ENCODE peak calls at places on chromosomes 3 and 15, in ten cellular contexts. R is brain microvascular endothelial cell; I is lower leg skin; Y is cardiac muscle cell; J is foreskin fibroblast; Z is CD8-positive, alpha-beta memory T cell; X is gastrocnemius medialis; V is HCT116; T is psoas muscle; C is fibroblast of the aortic adventitia. S is an unnamed sample.

GRCh38 chr15:99102332-99103235 is 2.3 kb upstream of the SYNM start:
- DNase-seq in R (no peak), I (peak; percentile 53), Y (no peak), J (no peak), Z (no peak), X (no peak), V (no peak), T (no peak), C (no peak), S (no peak)

GRCh38 chr15:39413558-39413957 is 167.3 kb upstream of the THBS1 start:
- DNase-seq in R (no peak), I (no peak), Y (no peak), J (peak; percentile 82), Z (no peak), X (no peak), V (no peak), T (no peak), C (no peak), S (no peak)

GRCh38 chr15:38012894-38013293 is 78.5 kb downstream of the TMCO5A start:
- DNase-seq in R (no peak), I (no peak), Y (no peak), J (no peak), Z (no peak), X (no peak), V (no peak), T (no peak), C (no peak), S (no peak)

GRCh38 chr3:124429129-124429815 is 301.0 kb upstream of the UMPS start:
- DNase-seq in R (peak; percentile 12), I (no peak), Y (peak; percentile 7), J (peak; percentile 57), Z (no peak), X (no peak), V (peak; percentile 8), T (no peak), C (peak; percentile 2), S (no peak)

GRCh38 chr3:157467165-157467564 is 30.5 kb downstream of the PTX3 start:
- DNase-seq in R (no peak), I (no peak), Y (peak; percentile 31), J (peak; percentile 57), Z (no peak), X (no peak), V (no peak), T (no peak), C (peak; percentile 73), S (no peak)

GRCh38 chr3:190747566-190747965 is 114.9 kb downstream of the GMNC start:
- DNase-seq in R (no peak), I (no peak), Y (peak; percentile 44), J (no peak), Z (no peak), X (no peak), V (no peak), T (no peak), C (peak; percentile 62), S (peak; percentile 6)

GRCh38 chr3:185959609-185960517 is 22.0 kb upstream of the TRA2B start:
- DNase-seq in R (peak; percentile 69), I (peak; percentile 32), Y (peak; percentile 75), J (peak; percentile 85), Z (no peak), X (peak; percentile 57), V (no peak), T (no peak), C (peak; percentile 89), S (peak; percentile 76)

GRCh38 chr3:146187334-146187950 is 26.5 kb upstream of the PLOD2 start:
- DNase-seq in R (peak; percentile 40), I (no peak), Y (peak; percentile 53), J (peak; percentile 68), Z (no peak), X (no peak), V (peak; percentile 29), T (no peak), C (peak; percentile 67), S (no peak)

DNA sequence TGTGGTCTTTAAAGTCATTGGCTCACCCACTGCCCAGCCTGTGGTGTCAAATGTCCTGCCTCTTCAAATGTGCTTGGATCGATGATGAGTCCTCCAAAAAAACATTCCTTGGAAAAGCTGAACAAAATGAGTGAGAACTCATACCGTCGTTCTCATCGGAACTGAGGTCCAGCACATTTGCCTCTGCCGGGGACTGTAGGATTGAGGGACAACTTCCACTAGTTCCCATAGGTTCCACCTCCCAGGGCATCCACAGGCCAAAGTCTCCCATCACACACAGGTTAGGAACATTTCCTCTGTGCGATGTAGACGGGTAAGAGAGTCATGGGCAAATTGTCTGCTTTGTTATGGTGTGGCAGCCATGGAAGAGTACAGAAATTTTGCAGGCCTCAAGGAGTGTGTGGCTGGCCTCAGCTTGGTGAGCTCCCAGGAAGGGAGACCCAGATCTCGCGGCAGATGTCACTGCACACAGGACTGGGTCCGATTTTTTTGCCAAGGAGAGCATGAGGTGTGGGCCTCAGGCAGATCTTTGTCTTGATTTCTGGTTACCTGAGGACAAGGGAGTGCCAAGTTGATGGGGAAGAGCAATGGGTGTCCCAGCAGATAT is 115.7 kb downstream of the SNRPN start:
- DNase-seq in R (no peak), I (no peak), Y (no peak), J (no peak), Z (no peak), X (no peak), V (no peak), T (no peak), C (no peak), S (no peak)
- H3K4me3 ChIP-seq in R (no peak overlapping the region), I (no peak overlapping the region), Y (no peak overlapping the region), J (no peak overlapping the region), Z (peak overlapping the region; percentile 26), X (no peak overlapping the region), V (no peak overlapping the region), T (no peak overlapping the region), C (no peak overlapping the region), S (no peak overlapping the region)

DNA sequence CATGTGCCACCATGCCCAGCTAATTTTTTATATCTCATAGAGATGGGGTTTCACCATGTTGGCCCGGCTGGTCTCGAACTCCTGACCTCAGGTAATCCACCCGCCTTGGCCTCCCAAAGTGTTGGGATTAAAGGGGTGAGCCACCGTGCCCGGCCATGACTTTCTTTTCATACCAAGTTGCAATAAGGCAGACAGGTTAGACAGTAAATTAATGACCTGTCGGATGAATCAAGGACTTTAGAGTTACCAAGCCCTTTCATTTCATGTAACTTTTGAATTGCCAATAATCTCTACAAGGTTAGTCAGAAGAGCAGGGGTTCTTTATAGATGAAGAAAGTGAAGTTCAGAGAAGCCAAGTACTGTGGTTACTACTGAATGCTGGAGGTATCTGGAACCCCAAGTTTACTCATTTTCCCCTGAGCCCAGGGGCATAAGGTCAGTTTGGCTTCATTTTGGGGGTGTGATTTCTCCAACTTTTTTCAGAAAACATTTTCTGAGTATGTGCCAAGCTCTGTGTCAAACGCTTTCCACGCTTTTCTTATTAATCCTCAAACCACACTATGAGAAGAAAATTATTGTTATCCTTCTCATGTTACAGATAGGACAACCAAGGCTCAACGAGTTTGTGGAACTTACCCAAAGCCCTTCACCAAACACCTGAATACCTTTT is 11.9 kb downstream of the PRICKLE2 start:
- DNase-seq in R (no peak), I (no peak), Y (peak; percentile 45), J (no peak), Z (no peak), X (no peak), V (no peak), T (no peak), C (peak; percentile 61), S (no peak)
- H3K4me3 ChIP-seq in R (no peak overlapping the region), I (no peak overlapping the region), Y (no peak overlapping the region), J (peak overlapping the region; percentile 34), Z (no peak overlapping the region), X (peak overlapping the region; percentile 23), V (no peak overlapping the region), T (no peak overlapping the region), C (peak overlapping the region; percentile 60), S (no peak overlapping the region)

DNA sequence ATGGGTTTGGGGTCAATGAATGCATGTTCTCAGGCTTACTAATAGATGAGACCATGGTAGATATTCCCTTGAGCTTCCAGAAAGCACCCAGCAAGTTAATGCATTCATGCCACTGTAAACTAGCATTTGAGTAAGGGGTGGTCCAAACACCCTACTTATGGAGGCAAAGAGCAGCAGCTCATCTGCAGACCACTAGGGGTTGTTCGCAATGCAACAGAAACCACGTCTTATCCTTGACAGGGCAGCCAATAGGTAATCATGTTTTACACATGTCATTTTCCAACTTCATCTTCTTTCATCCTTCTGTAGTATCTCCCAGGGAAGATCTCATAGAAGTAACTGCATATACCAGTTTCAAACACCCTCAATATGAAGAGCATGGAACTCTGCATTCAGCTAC is 330.2 kb downstream of the RORA start:
- DNase-seq in R (no peak), I (no peak), Y (no peak), J (no peak), Z (no peak), X (no peak), V (no peak), T (no peak), C (no peak), S (no peak)
- H3K4me3 ChIP-seq in R (no peak overlapping the region), I (no peak overlapping the region), Y (no peak overlapping the region), J (no peak overlapping the region), Z (no peak overlapping the region), X (no peak overlapping the region), V (no peak overlapping the region), T (no peak overlapping the region), C (no peak overlapping the region), S (no peak overlapping the region)

GRCh38 chr3:113783463-113783862 is 36.6 kb downstream of the ATP6V1A start:
- DNase-seq in R (peak; percentile 92), I (no peak), Y (peak; percentile 97), J (peak; percentile 88), Z (no peak), X (no peak), V (no peak), T (no peak), C (peak; percentile 97), S (peak; percentile 85)

GRCh38 chr3:113783980-113784379 is 37.1 kb downstream of the ATP6V1A start:
- DNase-seq in R (no peak), I (no peak), Y (peak; percentile 64), J (no peak), Z (no peak), X (no peak), V (no peak), T (no peak), C (no peak), S (no peak)
- H3K4me3 ChIP-seq in R (no peak overlapping the region), I (no peak overlapping the region), Y (no peak overlapping the region), J (no peak overlapping the region), Z (no peak overlapping the region), X (no peak overlapping the region), V (no peak overlapping the region), T (no peak overlapping the region), C (no peak overlapping the region), S (no peak overlapping the region)

S was measured in skeletal muscle cell.